ENCODE peak calls at places on chromosome 7, in seven cellular contexts. J, V, N, F, Q, X and U are unnamed samples.

GRCh38 chr7:90167361-90167760 is 13.1 kb downstream of the STEAP1 start:
- DNase-seq in J (no peak), V (no peak), N (no peak), F (no peak), Q (no peak), X (no peak), U (no peak)

GRCh38 chr7:128938524-128939074 is 872 bp downstream of the IRF5 start:
- DNase-seq in J (no peak), V (peak; percentile 7), N (no peak), F (no peak), Q (peak; percentile 22), X (no peak), U (no peak)

GRCh38 chr7:144548556-144548955 is 145.1 kb upstream of the NOBOX start:
- DNase-seq in J (no peak), V (no peak), N (no peak), F (no peak), Q (no peak), X (no peak), U (no peak)

GRCh38 chr7:77794000-77794399 is 4.2 kb downstream of the TMEM60 start:
- DNase-seq in J (no peak), V (no peak), N (no peak), F (no peak), Q (no peak), X (no peak), U (no peak)

GRCh38 chr7:100132697-100133137 is 6.0 kb downstream of the MBLAC1 start:
- DNase-seq in J (peak; percentile 57), V (peak; percentile 77), N (peak; percentile 39), F (peak; percentile 75), Q (peak; percentile 42), X (no peak), U (peak; percentile 64)

GRCh38 chr7:50449501-50449880 is 659 bp downstream of the FIGNL1 start:
- DNase-seq in J (no peak), V (no peak), N (no peak), F (no peak), Q (no peak), X (no peak), U (no peak)

GRCh38 chr7:112410087-112410486 is 40.2 kb upstream of the IFRD1 start:
- DNase-seq in J (no peak), V (no peak), N (no peak), F (no peak), Q (no peak), X (no peak), U (no peak)

GRCh38 chr7:106462914-106463482 is 178.2 kb upstream of the NAMPT start:
- DNase-seq in J (no peak), V (no peak), N (no peak), F (no peak), Q (no peak), X (no peak), U (no peak)

GRCh38 chr7:100839361-100839760 is 12.0 kb upstream of the EPHB4 start:
- DNase-seq in J (no peak), V (no peak), N (no peak), F (no peak), Q (no peak), X (no peak), U (no peak)

GRCh38 chr7:47571355-47572100 is 10.4 kb downstream of the TNS3 start:
- DNase-seq in J (no peak), V (peak; percentile 45), N (no peak), F (peak; percentile 97), Q (peak; percentile 32), X (peak; percentile 63), U (no peak)

GRCh38 chr7:90192876-90193765 is 18.4 kb upstream of the STEAP2 start:
- DNase-seq in J (no peak), V (no peak), N (no peak), F (peak; percentile 89), Q (no peak), X (no peak), U (no peak)